ENCODE peak calls at places on chromosome 3, in seven cellular contexts. P, R, V, D, T, E and Z are unnamed samples.

GRCh38 chr3:72258786-72259185 is 473.8 kb upstream of the PROK2 start:
- DNase-seq in P (peak; percentile 78), E (no peak), D (peak; percentile 26), V (no peak), T (no peak), R (no peak), Z (no peak)

GRCh38 chr3:99232696-99233095 is 331.2 kb upstream of the DCBLD2 start:
- DNase-seq in R (no peak), E (peak; percentile 61), D (no peak), T (no peak), P (no peak), V (no peak), Z (no peak)

GRCh38 chr3:86995537-86995936 is 4.6 kb upstream of the VGLL3 start:
- DNase-seq in T (no peak), D (no peak), E (peak; percentile 74), R (no peak), P (no peak), V (no peak), Z (peak; percentile 80)

GRCh38 chr3:159637895-159638542 is 350.6 kb upstream of the IL12A start:
- DNase-seq in P (no peak), V (no peak), R (no peak), D (no peak), E (peak; percentile 78), T (no peak), Z (peak; percentile 65)

GRCh38 chr3:71446734-71447133 is 136.8 kb downstream of the FOXP1 start:
- DNase-seq in D (no peak), V (peak; percentile 29), T (no peak), P (no peak), E (no peak), R (no peak), Z (no peak)

GRCh38 chr3:49928511-49929017 is 1.0 kb downstream of the MON1A start:
- DNase-seq in V (no peak), T (no peak), D (no peak), R (no peak), E (no peak), P (no peak), Z (no peak)

GRCh38 chr3:53845103-53845880 is 927 bp downstream of the CHDH start:
- DNase-seq in T (no peak), E (peak; percentile 34), P (peak; percentile 17), D (peak; percentile 44), V (peak; percentile 89), R (no peak), Z (peak; percentile 72)

GRCh38 chr3:57423335-57423734 is 120.8 kb downstream of the DNAH12 start:
- DNase-seq in R (no peak), P (no peak), D (no peak), V (no peak), E (no peak), T (no peak), Z (no peak)

GRCh38 chr3:130258532-130258952 is 86.9 kb upstream of the COL6A5 start:
- DNase-seq in P (no peak), E (no peak), R (no peak), D (no peak), T (no peak), V (no peak), Z (no peak)

GRCh38 chr3:8157640-8158039 is 344.0 kb upstream of the LMCD1 start:
- DNase-seq in R (no peak), E (no peak), T (no peak), V (no peak), D (no peak), P (no peak), Z (no peak)

GRCh38 chr3:188123170-188123920 is 30.6 kb upstream of the LPP start:
- DNase-seq in V (no peak), D (no peak), P (no peak), R (no peak), T (no peak), E (no peak), Z (no peak)

GRCh38 chr3:159664011-159664410 is 324.6 kb upstream of the IL12A start:
- DNase-seq in T (no peak), E (peak; percentile 84), P (peak; percentile 6), D (no peak), R (no peak), V (no peak), Z (no peak)

GRCh38 chr3:83438177-83438576 is 1520.6 kb upstream of the CADM2 start:
- DNase-seq in V (no peak), E (peak; percentile 20), R (no peak), P (no peak), D (no peak), T (no peak), Z (peak; percentile 65)

GRCh38 chr3:135000465-135000864 is 205.4 kb downstream of the EPHB1 start:
- DNase-seq in R (no peak), E (no peak), T (no peak), D (no peak), V (no peak), P (peak; percentile 39), Z (no peak)

GRCh38 chr3:94146455-94146854 is 83.6 kb downstream of the NSUN3 start:
- DNase-seq in R (no peak), V (peak; percentile 23), T (no peak), E (peak; percentile 57), D (no peak), P (no peak), Z (peak; percentile 60)

GRCh38 chr3:89606151-89606550 is 498.7 kb downstream of the EPHA3 start:
- DNase-seq in T (no peak), P (no peak), E (no peak), V (no peak), R (no peak), D (no peak), Z (no peak)

GRCh38 chr3:136645915-136646314 is 106.3 kb downstream of the STAG1 start:
- DNase-seq in T (no peak), V (no peak), E (no peak), R (no peak), D (no peak), P (no peak), Z (no peak)